ENCODE peak calls at places on chromosomes 5 and 9, in seven cellular contexts. O is coronary artery, J is fibroblast of lung, E is A673, H is ovary, L is glutamatergic neuron, F is cardiac muscle cell. M is an unnamed sample.

GRCh38 chr5:101643793-101644192 is 652.3 kb downstream of the SLCO4C1 start:
- DNase-seq in L (no peak), J (no peak), O (no peak), F (no peak), H (no peak), E (no peak), M (no peak)

GRCh38 chr5:83066548-83067110 is 10.6 kb downstream of the TMEM167A start:
- DNase-seq in O (no peak), E (no peak), H (no peak), J (no peak), F (no peak), L (no peak), M (no peak)

GRCh38 chr5:95669540-95669939 is 13.3 kb downstream of the SPATA9 start:
- DNase-seq in H (peak; percentile 86), J (peak; percentile 99), L (no peak), E (no peak), O (no peak), F (no peak), M (no peak)

GRCh38 chr9:20611751-20612287 is 10.5 kb downstream of the MLLT3 start:
- DNase-seq in E (peak; percentile 33), F (no peak), J (peak; percentile 87), H (no peak), L (no peak), O (no peak), M (no peak)

GRCh38 chr5:59768204-59769040 is 125.1 kb downstream of the PDE4D start:
- DNase-seq in J (peak; percentile 88), E (peak; percentile 68), L (peak; percentile 66), F (peak; percentile 77), O (no peak), H (no peak), M (peak; percentile 67)

GRCh38 chr9:8769153-8769552 is 969.6 kb upstream of the DMAC1 start:
- DNase-seq in O (no peak), F (no peak), J (no peak), H (no peak), L (no peak), E (no peak), M (no peak)

GRCh38 chr5:64566531-64566930 is 60.7 kb downstream of the RGS7BP start:
- DNase-seq in H (no peak), E (no peak), L (no peak), O (no peak), F (no peak), J (no peak), M (no peak)

GRCh38 chr5:153515269-153515668 is 24.8 kb downstream of the GRIA1 start:
- DNase-seq in F (no peak), O (no peak), J (peak; percentile 46), E (no peak), L (no peak), H (no peak), M (no peak)

GRCh38 chr9:79757074-79757473 is 185.3 kb downstream of the TLE4 start:
- DNase-seq in O (no peak), L (no peak), F (no peak), J (no peak), E (no peak), H (no peak), M (no peak)

GRCh38 chr5:148910686-148911361 is 84.4 kb downstream of the ADRB2 start:
- DNase-seq in H (no peak), F (no peak), O (no peak), J (peak; percentile 70), E (peak; percentile 8), L (no peak), M (no peak)

GRCh38 chr5:6359534-6359933 is 18.8 kb downstream of the MED10 start:
- DNase-seq in L (no peak), J (no peak), O (peak; percentile 28), H (no peak), E (no peak), F (no peak), M (no peak)

GRCh38 chr9:71465392-71465791 is 302.9 kb downstream of the CEMIP2 start:
- DNase-seq in L (no peak), H (no peak), J (no peak), O (no peak), E (no peak), F (no peak), M (no peak)

GRCh38 chr9:17799383-17799782 is 220.5 kb downstream of the SH3GL2 start:
- DNase-seq in E (no peak), J (peak; percentile 20), L (no peak), O (no peak), H (no peak), F (no peak), M (no peak)

GRCh38 chr9:70110194-70111041 is 66.8 kb downstream of the MAMDC2 start:
- DNase-seq in J (peak; percentile 64), O (no peak), H (no peak), L (no peak), F (no peak), E (no peak), M (no peak)

GRCh38 chr5:54852007-54852406 is 133.4 kb downstream of the ESM1 start:
- DNase-seq in E (no peak), L (no peak), J (no peak), O (no peak), H (no peak), F (no peak), M (no peak)

GRCh38 chr5:62308439-62308838 is 2.4 kb downstream of the KIF2A start:
- DNase-seq in O (no peak), F (no peak), J (no peak), H (no peak), L (no peak), E (no peak), M (no peak)

GRCh38 chr5:3393122-3393963 is 202.3 kb upstream of the IRX1 start:
- DNase-seq in H (no peak), F (no peak), L (no peak), E (no peak), J (no peak), O (peak; percentile 67), M (no peak)

GRCh38 chr5:55668356-55668755 is 43.8 kb downstream of the SLC38A9 start:
- DNase-seq in L (no peak), F (no peak), E (peak; percentile 5), J (peak; percentile 93), H (no peak), O (no peak), M (no peak)

GRCh38 chr9:132162764-132163456 is 1.1 kb downstream of the NTNG2 start:
- DNase-seq in E (no peak), J (no peak), O (no peak), H (no peak), F (no peak), L (no peak), M (no peak)

GRCh38 chr5:132363431-132364112 is 5.9 kb upstream of the SLC22A5 start:
- DNase-seq in O (no peak), H (no peak), J (peak; percentile 94), F (no peak), E (peak; percentile 29), L (no peak), M (no peak)

GRCh38 chr9:71025728-71026127 is 95.7 kb downstream of the TRPM3 start:
- DNase-seq in L (no peak), J (no peak), E (no peak), F (no peak), H (no peak), O (no peak), M (no peak)

GRCh38 chr9:101848485-101848919 is 110.1 kb upstream of the GRIN3A start:
- DNase-seq in L (no peak), H (no peak), O (no peak), F (no peak), J (peak; percentile 28), E (peak; percentile 10), M (peak; percentile 42)

GRCh38 chr9:37412431-37413151 is 9.9 kb upstream of the GRHPR start:
- DNase-seq in H (no peak), J (peak; percentile 47), E (no peak), F (no peak), O (no peak), L (no peak), M (no peak)

GRCh38 chr5:89437450-89438435 is 554.8 kb upstream of the MEF2C start:
- DNase-seq in L (no peak), H (no peak), E (peak; percentile 39), F (no peak), O (no peak), J (peak; percentile 80), M (no peak)

GRCh38 chr9:72856985-72857631 is 95.7 kb downstream of the ALDH1A1 start:
- DNase-seq in L (no peak), F (peak; percentile 55), O (no peak), E (peak; percentile 84), H (peak; percentile 25), J (peak; percentile 46), M (no peak)

GRCh38 chr9:93857528-93857927 is 97.6 kb downstream of the BARX1 start:
- DNase-seq in J (no peak), F (no peak), O (no peak), E (no peak), L (no peak), H (no peak), M (no peak)

GRCh38 chr9:93862877-93863545 is 92.1 kb downstream of the BARX1 start:
- DNase-seq in F (no peak), L (no peak), E (no peak), O (no peak), H (no peak), J (no peak), M (no peak)

GRCh38 chr9:93861736-93862358 is 93.3 kb downstream of the BARX1 start:
- DNase-seq in J (no peak), F (no peak), L (no peak), O (no peak), H (no peak), E (no peak), M (no peak)

GRCh38 chr9:93860694-93861658 is 94.2 kb downstream of the BARX1 start:
- DNase-seq in J (no peak), L (no peak), O (no peak), H (no peak), F (no peak), E (no peak), M (no peak)

GRCh38 chr9:93859431-93860215 is 95.5 kb downstream of the BARX1 start:
- DNase-seq in O (no peak), F (no peak), H (no peak), E (no peak), J (no peak), L (no peak), M (no peak)
- TF ChIP-seq CTCF in O (no peak), F (no peak), H (no peak), E (peak; percentile 29), J (no peak), L (no peak), M (no peak)

GRCh38 chr9:137590469-137591383 is at the start of gene ZMYND19:
- DNase-seq in J (peak; percentile 72), F (peak; percentile 96), L (peak; percentile 93), O (peak; percentile 86), H (peak; percentile 92), E (peak; percentile 93), M (peak; percentile 96)
- TF ChIP-seq CTCF in J (no peak), F (no peak), L (no peak), O (no peak), H (no peak), E (no peak), M (no peak)

GRCh38 chr5:126369995-126370731 is 53.0 kb upstream of the GRAMD2B start:
- DNase-seq in H (no peak), J (no peak), O (no peak), E (no peak), F (peak; percentile 20), L (no peak), M (no peak)
- TF ChIP-seq CTCF in H (no peak), J (no peak), O (no peak), E (no peak), F (peak; percentile 18), L (no peak), M (no peak)

DNA sequence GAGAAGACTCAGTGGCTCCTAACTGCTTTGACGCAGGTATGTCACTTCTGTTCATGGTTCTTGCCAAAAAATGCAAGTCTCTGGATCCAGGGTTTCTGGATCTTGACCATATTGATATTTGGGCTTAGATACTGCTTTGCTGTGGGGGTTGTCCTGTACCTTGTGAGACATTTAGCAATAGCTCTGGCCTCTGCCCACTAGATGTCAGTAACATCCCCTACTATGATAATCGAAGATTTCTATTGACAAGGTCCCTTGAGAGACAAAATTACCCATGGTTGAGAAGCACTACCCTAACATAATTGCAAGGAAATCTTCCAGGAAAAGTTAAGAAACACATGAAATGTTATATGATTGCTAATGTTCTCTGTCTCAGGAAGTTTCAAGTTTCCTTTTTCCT is 285.4 kb downstream of the TMEM232 start:
- DNase-seq in E (peak; percentile 55), L (no peak), J (peak; percentile 42), H (no peak), F (peak; percentile 13), O (no peak), M (no peak)
- TF ChIP-seq CTCF in E (peak; percentile 63), L (no peak), J (peak; percentile 43), H (no peak), F (peak; percentile 35), O (no peak), M (no peak)